ENCODE peak calls at places on chromosomes 2 and 18, in five cellular contexts. B, F, D, J and S are unnamed samples.

GRCh38 chr2:74014813-74015212 is 30.1 kb downstream of the TET3 start:
- DNase-seq in B (no peak), F (no peak), D (no peak), J (no peak), S (no peak)

GRCh38 chr2:168536925-168537466 is 80.9 kb downstream of the CERS6 start:
- DNase-seq in B (no peak), F (no peak), D (no peak), J (peak), S (no peak)

GRCh38 chr18:35770360-35770759 is 188.8 kb downstream of the GALNT1 start:
- DNase-seq in B (peak), F (no peak), D (no peak), J (peak), S (no peak)

GRCh38 chr2:66869076-66869475 is 434.2 kb downstream of the MEIS1 start:
- DNase-seq in B (no peak), F (no peak), D (peak), J (peak), S (no peak)

GRCh38 chr2:239311132-239312040 is 89.4 kb downstream of the HDAC4 start:
- DNase-seq in B (no peak), F (no peak), D (no peak), J (peak), S (no peak)

GRCh38 chr2:182240862-182241371 is 185.9 kb downstream of the PDE1A start:
- DNase-seq in B (peak), F (no peak), D (no peak), J (peak), S (peak)

GRCh38 chr2:54999182-54999581 is 51.1 kb downstream of the RTN4 start:
- DNase-seq in B (no peak), F (no peak), D (peak), J (peak), S (peak)

GRCh38 chr2:102142829-102143449 is 393 bp downstream of the IL1R1 start:
- DNase-seq in B (no peak), F (no peak), D (no peak), J (peak), S (peak)

GRCh38 chr18:61340148-61340547 is 6.9 kb downstream of the CDH20 start:
- DNase-seq in B (no peak), F (no peak), D (no peak), J (no peak), S (no peak)

GRCh38 chr18:63977040-63977439 is 7.2 kb downstream of the SERPINB8 start:
- DNase-seq in B (no peak), F (no peak), D (no peak), J (no peak), S (no peak)

GRCh38 chr2:138081225-138082073 is 117.2 kb downstream of the HNMT start:
- DNase-seq in B (no peak), F (no peak), D (no peak), J (no peak), S (no peak)

GRCh38 chr18:24421831-24422230 is 4.6 kb upstream of the IMPACT start:
- DNase-seq in B (no peak), F (no peak), D (no peak), J (no peak), S (no peak)

GRCh38 chr2:95388878-95389255 is 13.6 kb upstream of the FAHD2A start:
- DNase-seq in B (no peak), F (no peak), D (no peak), J (no peak), S (no peak)

GRCh38 chr18:27952741-27953140 is 224.2 kb downstream of the CDH2 start:
- DNase-seq in B (no peak), F (no peak), D (no peak), J (peak), S (no peak)
- TF ChIP-seq CTCF in B (no peak), F (no peak), D (no peak), J (no peak), S (no peak)

DNA sequence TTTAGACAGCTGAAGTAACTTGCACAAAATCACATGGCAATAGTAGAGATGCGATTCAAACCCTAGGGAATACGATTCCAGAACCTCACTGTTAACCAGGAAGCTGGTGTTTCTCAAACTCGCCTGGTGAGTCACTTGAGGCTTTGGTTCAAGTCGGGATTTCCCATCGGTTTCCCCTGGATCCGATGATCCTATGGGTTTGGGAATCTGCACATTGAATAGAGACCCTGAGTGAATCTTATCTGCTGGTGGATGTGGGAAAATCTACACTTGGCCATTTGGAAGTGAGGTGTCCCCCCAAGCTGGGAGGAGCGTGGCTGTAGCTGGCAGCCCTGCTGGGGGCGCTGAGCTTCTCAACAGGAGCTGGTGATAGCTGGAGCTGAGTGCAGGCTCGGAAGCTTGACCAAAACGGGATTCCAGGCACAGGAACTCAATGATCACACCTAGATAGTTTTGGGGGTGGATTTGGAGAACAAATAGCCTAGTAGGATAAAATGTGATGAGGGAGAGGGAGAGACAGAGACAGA is 135.4 kb downstream of the PRKCE start:
- DNase-seq in B (no peak), F (no peak), D (no peak), J (peak), S (no peak)
- TF ChIP-seq CTCF in B (no peak), F (no peak), D (no peak), J (no peak), S (no peak)

GRCh38 chr18:57918601-57919000 is 115.5 kb upstream of the ATP8B1 start:
- DNase-seq in B (no peak), F (no peak), D (no peak), J (no peak), S (no peak)

GRCh38 chr18:57925706-57926105 is 118.3 kb upstream of the NEDD4L start:
- DNase-seq in B (no peak), F (no peak), D (no peak), J (peak), S (peak)

GRCh38 chr18:57922885-57923284 is 119.8 kb upstream of the ATP8B1 start:
- DNase-seq in B (no peak), F (no peak), D (no peak), J (no peak), S (no peak)

GRCh38 chr18:57923606-57924005 is 120.4 kb upstream of the NEDD4L start:
- DNase-seq in B (no peak), F (no peak), D (no peak), J (no peak), S (no peak)

GRCh38 chr18:57921708-57922107 is 118.6 kb upstream of the ATP8B1 start:
- DNase-seq in B (no peak), F (no peak), D (no peak), J (peak), S (peak)
- TF ChIP-seq CTCF in B (no peak), F (no peak), D (no peak), J (no peak), S (no peak)

DNA sequence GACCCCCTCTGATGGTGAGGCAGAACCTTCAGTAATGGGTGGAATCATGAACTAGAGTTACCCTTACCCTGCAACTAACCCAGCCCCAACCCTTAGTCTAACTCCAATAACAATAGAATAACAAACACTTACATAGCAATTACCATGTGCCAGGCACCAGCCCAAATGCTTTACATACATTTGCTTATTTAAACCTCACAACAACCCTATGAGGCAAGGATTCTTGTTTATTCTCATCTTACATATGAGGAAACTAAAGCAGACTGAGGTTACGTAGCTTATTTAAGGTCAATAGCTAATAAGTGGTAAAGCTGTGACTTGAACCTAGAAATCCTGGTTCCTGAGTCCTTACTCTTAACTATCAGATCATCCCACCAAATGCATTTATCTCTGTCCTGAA is 132.8 kb downstream of the CYP26B1 start:
- DNase-seq in B (no peak), F (no peak), D (no peak), J (no peak), S (peak)
- TF ChIP-seq CTCF in B (no peak), F (no peak), D (no peak), J (no peak), S (no peak)

GRCh38 chr2:227862227-227862740 is 9.1 kb upstream of the DAW1 start:
- DNase-seq in B (peak), F (no peak), D (no peak), J (peak), S (peak)

GRCh38 chr2:227864161-227864756 is 7.2 kb upstream of the DAW1 start:
- DNase-seq in B (no peak), F (no peak), D (no peak), J (peak), S (peak)

GRCh38 chr2:227861011-227861410 is 10.4 kb upstream of the DAW1 start:
- DNase-seq in B (no peak), F (no peak), D (no peak), J (no peak), S (no peak)

GRCh38 chr2:227865281-227865680 is 6.2 kb upstream of the DAW1 start:
- DNase-seq in B (no peak), F (no peak), D (no peak), J (no peak), S (no peak)

GRCh38 chr2:227862741-227863588 is 8.5 kb upstream of the DAW1 start:
- DNase-seq in B (no peak), F (no peak), D (no peak), J (peak), S (peak)
- TF ChIP-seq CTCF in B (no peak), F (no peak), D (peak), J (peak), S (peak)

DNA sequence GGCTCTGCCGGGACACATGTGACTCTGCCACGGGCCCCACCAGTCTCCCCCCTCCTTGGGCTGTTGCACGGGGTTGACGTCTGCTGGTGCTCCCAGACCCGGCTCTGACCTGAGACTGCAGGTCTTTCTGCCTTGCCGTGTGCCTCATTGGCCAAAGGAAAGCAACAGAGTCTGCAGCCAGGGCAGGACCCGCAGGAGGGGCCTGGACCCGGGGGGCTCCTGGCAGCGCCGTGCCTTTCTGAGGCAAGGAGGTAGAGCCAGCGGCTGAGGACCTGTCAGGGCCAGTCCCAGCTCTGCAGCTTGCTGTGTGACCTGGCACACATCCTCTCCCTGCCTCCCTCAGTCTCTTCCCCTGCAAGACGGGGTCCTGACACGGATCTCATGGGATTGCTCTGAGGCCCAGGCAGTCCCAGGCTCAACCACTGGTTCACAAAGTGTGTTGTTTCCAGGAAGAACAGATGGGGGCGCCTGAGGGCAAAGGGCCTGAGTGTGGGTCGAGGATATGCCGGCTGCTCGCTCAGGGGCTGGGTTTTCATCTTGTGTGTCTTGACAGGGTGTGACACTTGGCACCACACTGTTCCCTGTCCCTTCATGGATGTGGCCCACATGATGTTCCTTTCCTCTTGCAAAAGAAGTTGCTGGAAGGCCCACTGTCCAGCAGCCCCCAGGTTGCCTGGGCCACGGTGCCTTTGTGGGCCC is 9.0 kb downstream of the CAPN10 start:
- DNase-seq in B (peak), F (no peak), D (no peak), J (no peak), S (peak)
- TF ChIP-seq CTCF in B (peak), F (no peak), D (no peak), J (peak), S (peak)

GRCh38 chr18:65937180-65937579 is 186.4 kb downstream of the CDH7 start:
- DNase-seq in B (no peak), F (no peak), D (no peak), J (no peak), S (no peak)

GRCh38 chr18:65938592-65939372 is 188.0 kb downstream of the CDH7 start:
- DNase-seq in B (peak), F (no peak), D (no peak), J (peak), S (peak)

GRCh38 chr18:65941482-65941881 is 190.7 kb downstream of the CDH7 start:
- DNase-seq in B (no peak), F (no peak), D (no peak), J (no peak), S (no peak)

GRCh38 chr18:65934874-65935273 is 184.1 kb downstream of the CDH7 start:
- DNase-seq in B (no peak), F (no peak), D (no peak), J (no peak), S (no peak)

GRCh38 chr18:65936678-65937077 is 185.9 kb downstream of the CDH7 start:
- DNase-seq in B (no peak), F (no peak), D (no peak), J (no peak), S (peak)
- TF ChIP-seq CTCF in B (no peak), F (no peak), D (no peak), J (no peak), S (no peak)

GRCh38 chr2:39069890-39070289 is 51.0 kb downstream of the SOS1 start:
- DNase-seq in B (no peak), F (no peak), D (no peak), J (no peak), S (no peak)

GRCh38 chr2:39065616-39066015 is 55.2 kb downstream of the SOS1 start:
- DNase-seq in B (no peak), F (no peak), D (no peak), J (peak), S (no peak)

GRCh38 chr2:39068290-39068689 is 52.6 kb downstream of the SOS1 start:
- DNase-seq in B (no peak), F (no peak), D (no peak), J (no peak), S (peak)

DNA sequence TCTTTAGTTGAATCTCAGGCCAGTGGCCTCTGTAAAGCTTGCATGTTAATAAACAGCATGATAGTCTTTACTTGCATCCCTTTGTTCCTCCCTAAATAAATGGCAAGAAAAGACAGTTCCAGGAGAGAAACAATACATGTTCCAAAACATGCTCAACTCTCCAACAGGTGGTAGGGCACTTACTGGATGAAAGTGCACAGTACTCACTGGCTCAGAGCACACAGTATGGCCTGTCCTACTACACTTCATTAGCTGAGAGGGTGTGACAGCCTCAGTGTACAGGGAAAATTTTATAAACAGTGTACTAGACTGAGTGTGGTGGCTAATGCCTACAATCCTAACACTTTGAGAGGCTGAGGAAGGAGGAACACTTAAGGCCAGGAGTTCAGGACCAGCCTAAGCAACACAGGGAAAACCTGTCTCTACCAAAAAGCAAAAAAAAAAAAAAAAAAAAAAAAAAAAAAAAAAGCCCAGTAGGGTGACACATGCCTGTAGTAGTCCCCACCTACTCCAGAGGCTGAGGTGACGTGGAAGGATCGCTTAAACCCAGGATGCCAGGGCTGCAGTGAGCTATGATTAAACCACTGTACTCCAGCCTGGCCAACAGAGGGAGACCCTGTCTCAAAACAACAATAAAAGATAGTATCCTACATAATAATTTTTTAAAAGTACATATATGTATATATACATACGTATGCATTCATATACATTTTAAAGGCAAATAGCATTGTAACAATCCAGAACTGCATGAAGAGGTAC is 51.9 kb downstream of the SOS1 start:
- DNase-seq in B (peak), F (no peak), D (no peak), J (peak), S (peak)
- TF ChIP-seq CTCF in B (no peak), F (no peak), D (peak), J (no peak), S (peak)